ENCODE peak calls at places on chromosome 13, in eight cellular contexts. K is Peyer's patch, T is Karpas-422, J is HCT116, R is right lobe of liver, O is osteoblast, Y is uterus, V is BE2C. I is an unnamed sample. For H3K4me1 and H3K27me3, the result is how much of the 10 kb centered on the place peaks cover.

GRCh38 chr13:81487151-81487550 is 1146.2 kb upstream of the SPRY2 start:
- DNase-seq in K (no peak), R (no peak), J (peak), O (no peak), T (no peak), Y (no peak), V (peak), I (peak)

GRCh38 chr13:35514166-35514565 is 37.7 kb upstream of the MAB21L1 start:
- DNase-seq in O (no peak), T (no peak), R (no peak), J (no peak), K (no peak), Y (no peak), V (no peak), I (no peak)

GRCh38 chr13:79678100-79678499 is 197.1 kb downstream of the NDFIP2 start:
- DNase-seq in V (no peak), R (no peak), T (no peak), Y (no peak), K (no peak), J (no peak), O (no peak), I (peak)

GRCh38 chr13:85261757-85262346 is 537.4 kb downstream of the SLITRK6 start:
- DNase-seq in T (peak), J (no peak), R (no peak), K (no peak), O (no peak), Y (no peak), V (peak), I (peak)

GRCh38 chr13:101736551-101736950 is 284.1 kb downstream of the ITGBL1 start:
- DNase-seq in K (no peak), V (no peak), R (no peak), Y (no peak), T (no peak), J (no peak), O (peak), I (no peak)

GRCh38 chr13:101915333-101915732 is 462.9 kb downstream of the ITGBL1 start:
- DNase-seq in T (no peak), O (no peak), K (no peak), R (no peak), V (no peak), Y (no peak), J (no peak), I (no peak)

GRCh38 chr13:67285611-67286010 is 55.5 kb upstream of the PCDH9 start:
- DNase-seq in K (no peak), Y (no peak), V (no peak), O (no peak), T (no peak), R (no peak), J (no peak), I (no peak)

GRCh38 chr13:77031869-77032268 is 4.9 kb upstream of the FBXL3 start:
- DNase-seq in J (no peak), T (no peak), V (no peak), Y (no peak), K (no peak), R (no peak), O (no peak), I (no peak)

DNA sequence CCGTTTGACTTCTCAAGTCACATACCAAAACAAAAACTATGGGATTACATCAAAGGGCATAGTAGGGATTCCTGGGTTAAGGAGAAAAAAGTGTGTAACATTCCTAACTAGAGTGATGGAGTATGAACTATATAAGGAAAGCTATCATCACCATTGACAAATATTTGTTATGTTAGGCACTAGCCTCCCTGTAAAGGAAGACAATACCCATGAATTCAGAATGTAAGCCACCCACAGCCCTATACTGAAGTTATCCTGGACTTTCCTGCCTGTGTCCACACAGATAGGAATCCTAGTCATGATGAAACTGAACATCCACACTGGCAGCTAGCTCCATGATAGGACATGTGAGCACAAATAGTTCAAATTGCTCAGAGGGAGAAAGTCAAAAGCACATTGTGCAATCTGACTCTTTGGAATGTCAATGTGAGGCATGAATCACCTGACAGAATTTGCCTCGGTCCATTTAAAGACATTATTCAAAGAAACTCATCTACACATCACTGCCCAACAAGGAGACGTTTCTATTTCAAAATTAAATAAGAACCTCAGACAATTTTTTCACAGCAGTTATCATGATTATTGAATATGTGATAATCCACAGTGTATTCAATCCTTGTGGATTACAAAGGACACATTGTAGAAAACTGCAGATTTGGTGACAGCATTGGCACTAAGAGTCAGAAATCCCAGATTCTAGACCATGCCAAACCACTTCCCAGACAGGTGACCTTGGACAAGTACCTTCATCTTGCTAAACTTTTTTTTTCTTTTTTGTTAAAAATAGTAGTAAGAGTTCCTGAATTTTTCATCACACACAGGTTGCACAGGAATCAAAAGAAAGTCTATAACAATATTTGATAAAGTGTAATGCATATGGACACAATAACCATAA is 529.3 kb downstream of the IRS2 start:
- DNase-seq in Y (no peak), K (no peak), T (no peak), J (peak), O (peak), V (no peak), R (no peak), I (peak)
- H3K4me1 ChIP-seq in Y (under half), K (under half), T (under half), J (under half), O (under half), V (under half), R (under half), I (under half)

GRCh38 chr13:112983428-112984196 is 14.6 kb downstream of the MCF2L start:
- DNase-seq in J (no peak), T (no peak), V (peak), K (no peak), R (no peak), Y (no peak), O (no peak), I (no peak)
- H3K27me3 ChIP-seq in J (under half), T (under half), V (under half), K (under half), R (under half), Y (under half), O (under half), I (half or more)

GRCh38 chr13:98575009-98575866 is 1.7 kb downstream of the STK24 start:
- DNase-seq in Y (no peak), J (no peak), R (no peak), T (no peak), K (no peak), O (peak), V (no peak), I (peak)
- H3K4me1 ChIP-seq in Y (under half), J (under half), R (under half), T (half or more), K (under half), O (half or more), V (under half), I (half or more)

DNA sequence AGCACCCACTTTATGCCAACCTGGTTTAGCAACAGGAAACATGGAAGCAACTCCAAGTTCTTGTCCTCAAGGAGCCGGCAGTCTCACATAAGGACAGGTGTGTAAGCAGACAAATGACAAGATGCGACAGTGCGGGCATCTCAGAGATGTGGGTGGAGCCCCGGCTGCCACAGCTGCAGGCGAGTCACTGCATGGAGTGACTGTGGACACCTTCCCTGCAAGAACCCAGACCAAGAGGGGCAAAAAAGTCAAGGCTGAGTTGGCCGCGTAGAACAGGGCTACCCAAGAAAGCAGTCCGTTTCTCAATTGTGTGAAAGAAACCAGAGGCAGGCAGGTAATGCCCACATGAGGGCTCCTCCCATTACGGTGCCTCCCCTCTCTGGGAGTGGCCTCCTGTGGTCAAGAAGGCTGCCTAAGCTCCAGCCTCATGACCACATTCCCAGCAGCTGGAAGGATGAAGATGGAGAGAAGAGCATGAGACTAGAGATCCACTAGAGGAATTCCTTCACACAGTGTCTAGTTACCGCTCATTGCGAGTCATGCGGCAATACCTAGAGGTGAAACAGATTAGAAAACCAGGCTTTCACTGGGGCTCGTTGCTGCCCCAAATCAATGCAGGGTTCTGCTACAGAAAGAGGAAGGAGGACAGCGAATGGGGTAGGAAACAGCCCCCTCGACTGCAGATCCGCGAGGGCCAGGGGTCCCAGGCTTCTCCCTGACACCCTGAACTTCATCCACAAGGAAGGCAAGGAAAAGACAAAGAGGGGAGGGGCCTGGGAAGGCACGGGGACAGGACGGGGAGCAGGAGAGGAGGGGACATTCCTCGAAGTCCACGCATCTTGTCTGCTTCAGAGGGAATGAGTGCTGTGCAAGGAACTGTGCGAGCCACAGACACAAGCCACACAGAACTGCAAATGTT is 80.2 kb downstream of the SPACA7 start:
- DNase-seq in O (peak), T (no peak), K (no peak), V (no peak), Y (no peak), J (no peak), R (peak), I (no peak)
- H3K27me3 ChIP-seq in O (under half), T (under half), K (under half), V (under half), Y (under half), J (under half), R (under half), I (under half)

I was measured in adipocyte.